ENCODE peak calls at places on chromosomes 3 and 15, in six cellular contexts. One of them, this sample, is unnamed.

GRCh38 chr15:68578175-68578959 is 426 bp upstream of the CORO2B start:
- DNase-seq in SK-N-SH: peak
- DNase-seq in GM12878: no peak
- DNase-seq in H1: no peak
- DNase-seq in K562: peak
- DNase-seq in HepG2: no peak
- DNase-seq in this sample: no peak

GRCh38 chr3:129324855-129325254 is 46.2 kb downstream of the HMCES start:
- DNase-seq in SK-N-SH: no peak
- DNase-seq in GM12878: no peak
- DNase-seq in H1: no peak
- DNase-seq in K562: no peak
- DNase-seq in HepG2: no peak
- DNase-seq in this sample: no peak

GRCh38 chr3:139292192-139292591 is 51.6 kb upstream of the MRPS22 start:
- DNase-seq in SK-N-SH: no peak
- DNase-seq in GM12878: no peak
- DNase-seq in H1: no peak
- DNase-seq in K562: no peak
- DNase-seq in HepG2: no peak
- DNase-seq in this sample: no peak

GRCh38 chr3:48660800-48661400 is 1.8 kb downstream of the CELSR3 start:
- DNase-seq in SK-N-SH: no peak
- DNase-seq in GM12878: no peak
- DNase-seq in H1: no peak
- DNase-seq in K562: no peak
- DNase-seq in HepG2: no peak
- DNase-seq in this sample: no peak

GRCh38 chr3:45145681-45146614 is at the start of gene CDCP1:
- DNase-seq in SK-N-SH: peak
- DNase-seq in GM12878: no peak
- DNase-seq in H1: no peak
- DNase-seq in K562: peak
- DNase-seq in HepG2: no peak
- DNase-seq in this sample: no peak

GRCh38 chr3:159416854-159417253 is 571.8 kb upstream of the IL12A start:
- DNase-seq in SK-N-SH: no peak
- DNase-seq in GM12878: no peak
- DNase-seq in H1: no peak
- DNase-seq in K562: no peak
- DNase-seq in HepG2: no peak
- DNase-seq in this sample: no peak

GRCh38 chr15:23645379-23646164 is 2.1 kb downstream of the MAGEL2 start:
- DNase-seq in SK-N-SH: peak
- DNase-seq in GM12878: no peak
- DNase-seq in H1: no peak
- DNase-seq in K562: no peak
- DNase-seq in HepG2: peak
- DNase-seq in this sample: no peak

GRCh38 chr15:78880242-78880533 is 7.5 kb downstream of the MORF4L1 start:
- DNase-seq in SK-N-SH: no peak
- DNase-seq in GM12878: no peak
- DNase-seq in H1: no peak
- DNase-seq in K562: no peak
- DNase-seq in HepG2: no peak
- DNase-seq in this sample: no peak

GRCh38 chr15:29805043-29805707 is 17.1 kb downstream of the TJP1 start:
- DNase-seq in SK-N-SH: no peak
- DNase-seq in GM12878: no peak
- DNase-seq in H1: no peak
- DNase-seq in K562: no peak
- DNase-seq in HepG2: peak
- DNase-seq in this sample: no peak

GRCh38 chr15:48703544-48703943 is 58.0 kb upstream of the FBN1 start:
- DNase-seq in SK-N-SH: no peak
- DNase-seq in GM12878: no peak
- DNase-seq in H1: no peak
- DNase-seq in K562: no peak
- DNase-seq in HepG2: no peak
- DNase-seq in this sample: no peak

GRCh38 chr3:45778761-45779201 is 17.6 kb downstream of the SLC6A20 start:
- DNase-seq in SK-N-SH: no peak
- DNase-seq in GM12878: no peak
- DNase-seq in H1: no peak
- DNase-seq in K562: no peak
- DNase-seq in HepG2: no peak
- DNase-seq in this sample: no peak

GRCh38 chr3:39849992-39850706 is 40.7 kb downstream of the MYRIP start:
- DNase-seq in SK-N-SH: no peak
- DNase-seq in GM12878: no peak
- DNase-seq in H1: no peak
- DNase-seq in K562: no peak
- DNase-seq in HepG2: no peak
- DNase-seq in this sample: peak

DNA sequence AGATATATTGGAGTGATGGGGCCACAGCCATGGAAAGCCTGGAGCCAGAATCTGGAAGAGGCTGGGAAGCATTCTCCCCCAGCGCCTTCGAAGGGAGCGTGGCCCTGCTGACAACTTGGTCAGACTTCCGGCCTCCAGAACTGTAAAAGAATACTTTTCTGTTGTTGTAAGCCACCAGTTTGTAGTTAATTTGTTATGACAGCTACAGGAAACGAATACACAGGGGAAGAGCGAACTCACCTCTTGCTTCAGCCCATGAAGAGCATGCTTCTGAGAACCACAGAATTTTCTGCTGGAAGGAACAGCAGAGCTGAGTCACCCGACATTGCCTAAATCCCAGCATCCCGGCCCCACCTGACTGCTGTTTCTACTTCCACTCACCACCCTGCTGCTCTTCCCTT is 501.7 kb downstream of the SHQ1 start:
- DNase-seq in SK-N-SH: no peak
- DNase-seq in GM12878: no peak
- DNase-seq in H1: no peak
- DNase-seq in K562: no peak
- DNase-seq in HepG2: no peak
- DNase-seq in this sample: peak
- TF ChIP-seq GABPA in SK-N-SH: peak
- TF ChIP-seq GABPA in GM12878: no peak
- TF ChIP-seq GABPA in H1: no peak
- TF ChIP-seq GABPA in K562: no peak
- TF ChIP-seq GABPA in HepG2: no peak
- TF ChIP-seq GABPA in this sample: no peak

DNA sequence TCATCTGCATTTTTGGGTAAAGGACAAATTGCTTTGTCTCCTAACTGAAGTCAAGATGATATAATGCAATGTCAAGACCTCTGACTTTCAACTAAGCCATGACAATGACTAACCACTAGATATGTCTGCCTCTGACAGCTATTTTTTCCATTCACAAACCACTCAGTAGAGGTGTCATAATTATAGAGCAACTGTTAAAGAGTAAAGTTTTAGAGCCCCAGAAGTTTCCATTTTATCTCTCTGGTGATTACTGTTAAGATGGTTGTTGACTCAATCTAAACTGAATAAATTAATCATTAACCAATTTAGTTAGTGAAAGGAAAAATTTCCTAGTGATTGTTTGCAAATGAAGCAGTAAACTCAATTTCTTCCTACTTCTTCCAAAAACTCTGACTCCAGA is 779.9 kb downstream of the GRM7 start:
- DNase-seq in SK-N-SH: no peak
- DNase-seq in GM12878: no peak
- DNase-seq in H1: no peak
- DNase-seq in K562: no peak
- DNase-seq in HepG2: no peak
- DNase-seq in this sample: no peak
- TF ChIP-seq GABPA in SK-N-SH: no peak
- TF ChIP-seq GABPA in GM12878: no peak
- TF ChIP-seq GABPA in H1: no peak
- TF ChIP-seq GABPA in K562: no peak
- TF ChIP-seq GABPA in HepG2: no peak
- TF ChIP-seq GABPA in this sample: no peak

DNA sequence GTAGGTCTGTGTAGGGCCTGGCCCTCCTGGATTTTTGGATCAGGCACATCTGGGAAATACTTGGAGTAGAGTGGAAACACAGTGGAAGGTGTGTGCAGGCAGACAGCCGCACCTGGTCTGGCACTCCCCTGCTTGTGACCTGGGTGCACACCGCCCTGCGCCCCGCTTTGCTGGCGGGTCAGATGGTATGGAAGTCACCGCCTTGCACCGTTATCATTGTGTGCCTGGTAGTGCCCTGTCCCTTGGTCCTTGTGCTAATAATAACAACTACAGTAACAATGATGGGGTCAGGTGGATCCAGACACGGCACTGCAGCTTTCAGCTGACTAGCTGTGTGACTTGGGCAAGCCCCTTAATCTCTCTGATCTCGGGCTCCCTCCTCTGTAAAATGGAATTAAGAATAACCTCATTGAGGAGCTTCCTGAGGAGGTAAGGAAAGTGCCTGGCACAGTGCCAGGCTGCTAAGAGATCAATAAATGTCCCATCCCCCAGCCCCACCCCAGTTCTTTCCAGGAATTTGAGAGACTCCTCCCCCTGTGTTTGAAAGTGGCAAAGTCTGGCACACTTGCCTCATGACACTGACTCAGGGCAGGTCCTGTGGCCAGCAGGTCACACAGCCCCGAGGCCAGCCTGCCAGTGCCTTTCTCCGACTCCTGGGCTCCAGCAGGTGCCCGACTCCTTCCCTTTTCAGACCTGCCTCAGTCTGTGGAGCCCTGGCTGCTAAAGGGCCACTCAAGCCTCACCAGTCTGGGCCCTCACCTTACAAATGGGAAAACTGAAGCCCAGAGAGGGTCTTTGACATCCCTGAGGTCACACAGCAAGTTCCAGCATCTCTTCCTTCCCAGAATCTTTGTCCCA is 9.8 kb downstream of the ISG20 start:
- DNase-seq in SK-N-SH: peak
- DNase-seq in GM12878: no peak
- DNase-seq in H1: no peak
- DNase-seq in K562: no peak
- DNase-seq in HepG2: no peak
- DNase-seq in this sample: no peak
- TF ChIP-seq GABPA in SK-N-SH: no peak
- TF ChIP-seq GABPA in GM12878: no peak
- TF ChIP-seq GABPA in H1: no peak
- TF ChIP-seq GABPA in K562: no peak
- TF ChIP-seq GABPA in HepG2: no peak
- TF ChIP-seq GABPA in this sample: no peak

GRCh38 chr3:64399205-64399800 is 174.0 kb upstream of the PRICKLE2 start:
- DNase-seq in SK-N-SH: peak
- DNase-seq in GM12878: no peak
- DNase-seq in H1: no peak
- DNase-seq in K562: peak
- DNase-seq in HepG2: peak
- DNase-seq in this sample: peak
- TF ChIP-seq GABPA in SK-N-SH: no peak
- TF ChIP-seq GABPA in GM12878: no peak
- TF ChIP-seq GABPA in H1: no peak
- TF ChIP-seq GABPA in K562: no peak
- TF ChIP-seq GABPA in HepG2: no peak
- TF ChIP-seq GABPA in this sample: no peak

GRCh38 chr15:67280217-67280616 is 25.6 kb downstream of the IQCH start:
- DNase-seq in SK-N-SH: no peak
- DNase-seq in GM12878: no peak
- DNase-seq in H1: no peak
- DNase-seq in K562: no peak
- DNase-seq in HepG2: no peak
- DNase-seq in this sample: no peak

GRCh38 chr15:67276666-67277065 is 22.1 kb downstream of the IQCH start:
- DNase-seq in SK-N-SH: no peak
- DNase-seq in GM12878: no peak
- DNase-seq in H1: no peak
- DNase-seq in K562: no peak
- DNase-seq in HepG2: no peak
- DNase-seq in this sample: no peak

DNA sequence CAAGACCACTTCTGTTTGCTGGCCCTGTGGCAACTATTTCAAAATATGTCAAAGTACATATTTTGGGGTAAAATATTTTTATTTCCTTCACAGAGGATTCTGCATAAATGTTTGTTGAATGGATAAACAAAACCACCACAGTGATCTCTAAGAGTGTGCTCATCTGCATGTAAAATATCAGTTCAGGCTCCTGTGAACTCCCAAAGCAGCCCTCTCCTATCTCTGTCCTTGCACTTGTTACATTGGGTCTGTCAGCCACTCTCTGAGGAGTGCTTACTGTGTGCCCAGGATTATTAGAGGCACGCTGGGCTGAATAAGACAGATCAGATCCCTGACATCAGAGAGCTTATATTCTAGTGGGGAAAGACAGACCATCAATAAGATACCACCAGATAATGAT is 27.1 kb downstream of the IQCH start:
- DNase-seq in SK-N-SH: no peak
- DNase-seq in GM12878: no peak
- DNase-seq in H1: no peak
- DNase-seq in K562: no peak
- DNase-seq in HepG2: no peak
- DNase-seq in this sample: no peak
- TF ChIP-seq GABPA in SK-N-SH: no peak
- TF ChIP-seq GABPA in GM12878: no peak
- TF ChIP-seq GABPA in H1: no peak
- TF ChIP-seq GABPA in K562: no peak
- TF ChIP-seq GABPA in HepG2: no peak
- TF ChIP-seq GABPA in this sample: no peak

GRCh38 chr3:5191555-5192304 is 4.2 kb downstream of the EDEM1 start:
- DNase-seq in SK-N-SH: no peak
- DNase-seq in GM12878: no peak
- DNase-seq in H1: no peak
- DNase-seq in K562: no peak
- DNase-seq in HepG2: no peak
- DNase-seq in this sample: no peak
- TF ChIP-seq GABPA in SK-N-SH: no peak
- TF ChIP-seq GABPA in GM12878: no peak
- TF ChIP-seq GABPA in H1: no peak
- TF ChIP-seq GABPA in K562: no peak
- TF ChIP-seq GABPA in HepG2: no peak
- TF ChIP-seq GABPA in this sample: no peak

This sample was measured in HL-60.